ENCODE peak calls at places on chromosomes 6 and 20, in six cellular contexts. D is HCT116; U is A673; A is CD4-positive, alpha-beta memory T cell; L is cardiac fibroblast; W is mammary epithelial cell. Z is an unnamed sample.

GRCh38 chr20:32898721-32899120 is 40.0 kb downstream of the EFCAB8 start:
- DNase-seq in D (no peak), U (no peak), A (no peak), L (peak; percentile 46), W (no peak), Z (peak; percentile 57)

GRCh38 chr6:125258651-125259353 is 43.0 kb downstream of the HDDC2 start:
- DNase-seq in D (no peak), U (no peak), A (no peak), L (no peak), W (no peak), Z (no peak)

GRCh38 chr6:165791876-165792437 is 128.9 kb upstream of the PDE10A start:
- DNase-seq in D (no peak), U (no peak), A (no peak), L (no peak), W (no peak), Z (no peak)

GRCh38 chr6:158782432-158783166 is 36.6 kb downstream of the EZR start:
- DNase-seq in D (no peak), U (no peak), A (no peak), L (no peak), W (no peak), Z (no peak)

GRCh38 chr6:147043994-147044477 is 160.2 kb upstream of the STXBP5 start:
- DNase-seq in D (no peak), U (no peak), A (no peak), L (peak; percentile 51), W (peak; percentile 54), Z (no peak)

GRCh38 chr20:44650777-44651493 is 564 bp downstream of the ADA start:
- DNase-seq in D (no peak), U (no peak), A (peak; percentile 31), L (peak; percentile 30), W (no peak), Z (no peak)

GRCh38 chr20:17556842-17557674 is 12.8 kb upstream of the DSTN start:
- DNase-seq in D (no peak), U (no peak), A (no peak), L (no peak), W (peak; percentile 48), Z (no peak)

GRCh38 chr20:58854638-58855471 is 2.3 kb downstream of the GNAS start:
- DNase-seq in D (no peak), U (no peak), A (no peak), L (peak; percentile 16), W (no peak), Z (no peak)

GRCh38 chr6:344816-345340 is 46.7 kb upstream of the IRF4 start:
- DNase-seq in D (no peak), U (no peak), A (no peak), L (no peak), W (no peak), Z (no peak)

GRCh38 chr20:24389686-24390085 is 79.7 kb upstream of the SYNDIG1 start:
- DNase-seq in D (no peak), U (no peak), A (peak; percentile 23), L (no peak), W (no peak), Z (peak; percentile 98)

GRCh38 chr6:137874204-137875001 is 7.3 kb downstream of the TNFAIP3 start:
- DNase-seq in D (no peak), U (no peak), A (peak; percentile 22), L (peak; percentile 69), W (peak; percentile 62), Z (no peak)

GRCh38 chr6:137872071-137872470 is 5.0 kb downstream of the TNFAIP3 start:
- DNase-seq in D (no peak), U (no peak), A (no peak), L (peak; percentile 89), W (peak; percentile 51), Z (no peak)

GRCh38 chr6:137871299-137871698 is 4.2 kb downstream of the TNFAIP3 start:
- DNase-seq in D (no peak), U (no peak), A (peak; percentile 46), L (peak; percentile 51), W (no peak), Z (no peak)

GRCh38 chr6:137875606-137876005 is 8.5 kb downstream of the TNFAIP3 start:
- DNase-seq in D (no peak), U (no peak), A (peak; percentile 29), L (no peak), W (no peak), Z (no peak)

GRCh38 chr6:137873273-137873762 is 6.3 kb downstream of the TNFAIP3 start:
- DNase-seq in D (no peak), U (peak; percentile 64), A (peak; percentile 60), L (peak; percentile 99), W (peak; percentile 96), Z (no peak)
- H3K4me3 ChIP-seq in D (no peak overlapping the region), U (no peak overlapping the region), A (peak overlapping the region; percentile 9), L (peak overlapping the region; percentile 92), W (peak overlapping the region; percentile 18), Z (no peak overlapping the region)

GRCh38 chr6:111810321-111811235 is 62.7 kb downstream of the FYN start:
- DNase-seq in D (no peak), U (no peak), A (peak; percentile 40), L (no peak), W (no peak), Z (no peak)
- H3K4me3 ChIP-seq in D (no peak overlapping the region), U (no peak overlapping the region), A (no peak overlapping the region), L (no peak overlapping the region), W (no peak overlapping the region), Z (no peak overlapping the region)

DNA sequence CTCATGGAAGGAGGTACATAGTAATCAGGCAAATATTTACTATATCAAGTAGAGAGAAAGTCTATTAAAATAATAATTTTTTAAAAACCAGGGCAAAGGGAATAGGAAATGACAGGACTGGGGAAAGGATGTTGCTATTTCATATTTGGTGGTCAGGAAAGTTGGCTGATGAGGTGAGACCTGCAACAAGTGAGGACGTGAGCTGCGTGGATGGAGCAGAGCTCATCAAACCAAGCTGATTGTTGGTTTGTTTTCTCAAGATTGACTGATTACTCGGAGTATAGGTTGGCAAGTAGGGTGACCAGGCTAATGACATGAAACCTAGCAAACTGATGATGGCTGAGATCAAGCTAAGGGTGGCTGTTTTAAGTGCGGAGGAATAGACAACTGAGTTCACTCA is 6.0 kb downstream of the GJA1 start:
- DNase-seq in D (no peak), U (no peak), A (no peak), L (no peak), W (no peak), Z (no peak)
- H3K4me3 ChIP-seq in D (no peak overlapping the region), U (no peak overlapping the region), A (no peak overlapping the region), L (no peak overlapping the region), W (no peak overlapping the region), Z (no peak overlapping the region)

GRCh38 chr6:27178860-27179259 is 68.6 kb upstream of the PRSS16 start:
- DNase-seq in D (no peak), U (no peak), A (no peak), L (no peak), W (no peak), Z (no peak)
- H3K4me3 ChIP-seq in D (no peak overlapping the region), U (peak overlapping the region; percentile 98), A (no peak overlapping the region), L (peak overlapping the region; percentile 92), W (peak overlapping the region; percentile 96), Z (no peak overlapping the region)

Z was measured in Jurkat, Clone E6-1.